ENCODE peak calls at places on chromosome 13, in four cellular contexts. S is OCI-LY7, G is HL-60, W is GM13976. X is an unnamed sample.

GRCh38 chr13:113881614-113882265 is 17.9 kb upstream of the GAS6 start:
- DNase-seq in S (no peak), G (no peak), W (no peak), X (peak; percentile 37)

GRCh38 chr13:27338816-27339215 is 68.2 kb downstream of the RASL11A start:
- DNase-seq in S (peak; percentile 79), G (no peak), W (no peak), X (no peak)

GRCh38 chr13:32594339-32594738 is 8.1 kb downstream of the PDS5B start:
- DNase-seq in S (no peak), G (no peak), W (no peak), X (no peak)

GRCh38 chr13:23081246-23081645 is 99.5 kb upstream of the SGCG start:
- DNase-seq in S (no peak), G (no peak), W (no peak), X (no peak)

GRCh38 chr13:21987793-21988192 is 316.9 kb downstream of the FGF9 start:
- DNase-seq in S (no peak), G (no peak), W (no peak), X (no peak)

GRCh38 chr13:52845766-52846566 is 2.5 kb downstream of the PCDH8 start:
- DNase-seq in S (no peak), G (peak; percentile 83), W (peak; percentile 51), X (peak; percentile 73)

GRCh38 chr13:63190742-63191141 is 1775.1 kb upstream of the PCDH20 start:
- DNase-seq in S (no peak), G (no peak), W (no peak), X (no peak)

GRCh38 chr13:109744512-109745051 is 41.8 kb downstream of the IRS2 start:
- DNase-seq in S (no peak), G (no peak), W (no peak), X (no peak)

GRCh38 chr13:112333756-112334543 is 42.2 kb upstream of the SPACA7 start:
- DNase-seq in S (no peak), G (no peak), W (no peak), X (no peak)

GRCh38 chr13:74132768-74133656 is 1.2 kb downstream of the KLF12 start:
- DNase-seq in S (peak; percentile 67), G (no peak), W (peak; percentile 26), X (peak; percentile 21)

GRCh38 chr13:95264225-95264624 is 37.0 kb downstream of the ABCC4 start:
- DNase-seq in S (no peak), G (no peak), W (no peak), X (no peak)

GRCh38 chr13:95275322-95276118 is 25.7 kb downstream of the ABCC4 start:
- DNase-seq in S (no peak), G (no peak), W (no peak), X (no peak)

GRCh38 chr13:95267662-95268369 is 33.4 kb downstream of the ABCC4 start:
- DNase-seq in S (no peak), G (no peak), W (no peak), X (no peak)

GRCh38 chr13:95269756-95270155 is 31.5 kb downstream of the ABCC4 start:
- DNase-seq in S (no peak), G (no peak), W (no peak), X (no peak)
- TF ChIP-seq CTCF in S (no peak), G (no peak), W (no peak), X (no peak)

GRCh38 chr13:100983111-100983510 is 308.5 kb upstream of the TMTC4 start:
- DNase-seq in S (no peak), G (no peak), W (no peak), X (no peak)

GRCh38 chr13:100986571-100986970 is 312.0 kb upstream of the TMTC4 start:
- DNase-seq in S (no peak), G (no peak), W (no peak), X (no peak)

GRCh38 chr13:100984349-100984748 is 309.8 kb upstream of the TMTC4 start:
- DNase-seq in S (no peak), G (no peak), W (no peak), X (no peak)

GRCh38 chr13:100989424-100989823 is 314.8 kb upstream of the TMTC4 start:
- DNase-seq in S (no peak), G (no peak), W (no peak), X (no peak)

DNA sequence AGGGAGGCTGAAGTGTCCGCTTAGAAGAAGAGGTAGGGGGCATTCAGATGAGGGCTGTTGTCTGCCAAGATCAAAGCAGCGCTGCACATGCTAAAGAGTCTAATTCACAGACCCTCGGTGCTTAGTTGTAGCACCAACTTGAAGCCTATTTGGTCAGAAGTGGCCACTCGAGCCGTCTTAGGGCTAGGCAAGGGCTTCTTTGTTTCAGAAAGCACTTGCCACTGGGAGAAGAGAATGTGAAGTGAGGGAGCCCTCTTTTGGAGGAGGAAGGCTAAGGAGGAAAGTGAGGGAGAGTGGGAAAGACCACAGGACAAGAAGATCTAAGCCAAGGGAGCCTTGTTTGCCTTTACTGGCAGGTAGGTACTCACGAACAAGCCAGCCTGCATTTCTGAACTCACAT is 313.4 kb upstream of the TMTC4 start:
- DNase-seq in S (no peak), G (no peak), W (no peak), X (no peak)
- TF ChIP-seq CTCF in S (no peak), G (no peak), W (no peak), X (no peak)

GRCh38 chr13:83151308-83151660 is 731.0 kb downstream of the SLITRK1 start:
- DNase-seq in S (no peak), G (no peak), W (no peak), X (no peak)

GRCh38 chr13:83153833-83154232 is 728.4 kb downstream of the SLITRK1 start:
- DNase-seq in S (no peak), G (no peak), W (no peak), X (no peak)

DNA sequence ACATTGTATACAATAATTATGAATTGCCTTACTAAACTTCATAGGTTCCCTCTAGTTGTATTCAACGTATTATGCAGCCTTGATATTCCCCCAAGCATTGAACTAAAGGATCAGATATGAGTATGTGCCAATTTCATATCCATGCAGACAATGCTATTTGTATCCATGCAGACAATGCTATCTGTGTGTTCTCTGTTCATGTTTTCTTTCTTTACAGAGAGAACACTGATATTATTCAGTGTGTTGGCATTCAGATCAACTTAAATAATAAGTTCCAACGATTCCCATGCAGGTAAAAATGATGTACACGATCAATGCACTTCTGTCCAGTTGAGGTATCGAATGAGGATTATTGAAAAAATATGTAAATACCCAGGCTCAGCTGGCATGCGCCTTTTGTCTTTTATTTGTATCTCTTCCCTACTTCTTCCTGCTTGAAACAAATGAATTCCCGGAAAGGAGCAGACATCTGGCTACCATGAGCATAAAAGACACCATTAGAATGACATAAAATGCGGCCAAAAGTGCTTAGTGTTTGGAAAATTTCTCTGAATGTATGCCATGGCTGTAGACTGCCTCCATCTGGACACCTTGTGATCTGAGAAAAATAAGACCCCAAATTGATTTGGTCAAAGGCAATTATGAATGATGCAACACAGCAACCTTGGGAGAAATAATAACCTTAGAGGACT is 731.5 kb downstream of the SLITRK1 start:
- DNase-seq in S (no peak), G (no peak), W (no peak), X (no peak)
- TF ChIP-seq CTCF in S (no peak), G (no peak), W (no peak), X (no peak)

GRCh38 chr13:48161530-48162179 is 66.8 kb upstream of the MED4 start:
- DNase-seq in S (no peak), G (peak; percentile 90), W (no peak), X (no peak)

GRCh38 chr13:48158915-48159314 is 64.0 kb upstream of the MED4 start:
- DNase-seq in S (no peak), G (peak; percentile 87), W (no peak), X (no peak)

GRCh38 chr13:48160879-48161278 is 66.0 kb upstream of the MED4 start:
- DNase-seq in S (no peak), G (no peak), W (no peak), X (no peak)

GRCh38 chr13:48158290-48158689 is 63.4 kb upstream of the MED4 start:
- DNase-seq in S (no peak), G (peak; percentile 25), W (no peak), X (no peak)

DNA sequence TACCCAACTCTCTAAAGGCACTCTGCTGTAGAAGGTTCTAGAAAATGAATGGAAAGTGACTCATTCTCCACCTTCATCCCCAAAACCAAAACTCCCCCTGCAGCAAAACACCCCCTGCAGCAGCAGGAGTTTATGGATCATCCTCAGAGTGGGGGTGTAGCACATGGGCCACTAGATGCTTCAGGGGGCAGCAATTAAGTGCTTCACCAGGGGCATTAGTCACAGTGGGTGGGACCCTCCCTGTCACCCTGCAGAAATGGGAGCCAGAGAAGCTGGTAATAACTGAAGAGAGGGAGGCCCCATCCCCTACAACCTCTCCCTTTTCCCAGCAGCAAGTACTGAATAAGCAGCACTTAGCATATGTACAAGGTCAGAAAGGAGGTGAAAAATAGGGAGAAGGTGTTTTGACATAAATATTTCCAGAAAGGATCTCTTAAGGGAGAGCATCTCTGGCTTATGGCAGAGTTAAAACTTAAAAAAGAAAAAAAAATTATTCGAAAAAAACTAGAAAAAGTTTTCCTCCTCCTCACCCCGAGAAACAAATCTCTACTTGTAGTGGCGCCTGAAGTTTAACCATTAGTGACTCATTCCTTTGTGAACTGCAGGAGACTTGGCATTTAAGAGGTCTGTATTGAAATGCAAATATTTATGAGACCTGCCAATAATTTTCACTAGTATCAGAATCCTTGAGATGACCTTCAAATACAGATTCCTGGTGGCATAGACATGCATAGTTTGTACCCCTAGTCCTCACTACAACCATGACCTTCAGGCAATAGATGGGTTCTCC is 64.7 kb upstream of the MED4 start:
- DNase-seq in S (no peak), G (no peak), W (no peak), X (no peak)
- TF ChIP-seq CTCF in S (no peak), G (no peak), W (no peak), X (no peak)

DNA sequence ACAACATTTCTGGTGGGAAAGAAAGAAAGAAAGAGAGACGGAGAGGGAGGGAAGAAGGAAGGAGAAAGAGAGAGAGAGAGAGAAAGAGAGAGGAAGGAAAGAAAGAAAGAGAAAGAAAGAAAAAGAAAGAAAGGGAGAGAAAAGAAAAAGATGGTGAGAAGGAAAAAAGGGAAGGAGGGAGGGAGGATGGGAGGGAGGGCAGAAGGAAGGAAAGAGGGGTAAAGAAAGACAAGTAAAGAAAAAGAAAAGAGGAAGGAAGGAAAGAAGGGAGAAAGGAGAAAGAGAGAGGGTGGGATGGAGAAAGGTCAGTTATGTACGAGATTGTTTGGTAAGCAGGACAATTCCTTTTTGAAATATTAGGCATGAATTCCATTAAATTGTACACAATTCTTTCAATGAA is 145.3 kb downstream of the SPRY2 start:
- DNase-seq in S (no peak), G (no peak), W (no peak), X (no peak)
- TF ChIP-seq CTCF in S (no peak), G (no peak), W (no peak), X (no peak)

DNA sequence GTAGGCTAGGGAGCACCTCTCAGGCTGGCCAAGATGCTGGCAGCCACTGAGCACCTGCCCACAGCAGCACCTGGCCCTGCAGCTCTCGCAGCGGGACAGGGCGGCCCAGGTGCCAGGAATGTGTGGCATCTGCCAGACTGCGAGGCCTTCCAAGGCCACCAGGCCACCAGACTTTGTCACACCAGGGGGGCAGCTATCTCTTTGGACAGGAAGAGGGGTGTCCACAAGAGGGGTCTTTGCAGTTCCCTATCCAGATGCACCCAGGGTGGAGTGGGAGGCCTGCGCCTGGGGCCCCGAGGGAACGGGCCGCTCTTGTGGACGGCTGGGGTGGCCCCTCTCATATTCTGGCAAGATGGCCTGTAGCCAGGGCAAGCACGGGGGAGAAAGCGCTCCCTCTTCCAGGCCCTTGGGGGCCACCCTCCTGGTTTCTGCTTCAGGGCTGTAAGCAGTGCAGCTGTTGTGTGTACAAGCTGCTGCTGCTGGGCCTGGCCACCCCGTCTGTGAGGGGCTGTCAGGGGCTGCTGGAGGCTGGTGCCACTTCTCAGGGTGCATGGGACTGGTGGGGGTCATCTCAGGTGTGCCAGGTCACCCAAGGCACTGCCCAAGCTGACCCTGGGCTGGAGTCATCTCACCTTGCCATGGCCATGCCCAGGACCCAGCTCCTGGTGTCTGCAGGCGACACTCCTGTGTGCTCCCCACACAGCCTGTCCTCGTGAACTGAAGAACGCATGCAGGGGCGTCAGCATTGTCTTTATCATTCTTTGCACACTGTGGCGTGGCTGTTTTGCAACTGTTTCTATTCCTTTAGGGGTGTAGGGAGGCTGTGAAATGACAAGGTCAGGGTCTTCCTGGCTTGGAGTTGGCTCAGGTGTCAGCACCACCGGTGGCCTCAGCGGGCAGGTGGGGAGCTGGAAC is 1.8 kb downstream of the TEX29 start:
- DNase-seq in S (no peak), G (no peak), W (no peak), X (no peak)
- TF ChIP-seq CTCF in S (no peak), G (no peak), W (no peak), X (no peak)